ENCODE peak calls at places on chromosomes 11 and 22, in seven cellular contexts. Z is H7, E is GM23248, T is OCI-LY7, C is lung, U is lower lobe of right lung, W is PC-3. X is an unnamed sample. For H3K36me3, the result is how much of the 10 kb centered on the place peaks cover.

GRCh38 chr22:33381531-33382406 is 323.6 kb upstream of the SYN3 start:
- DNase-seq in Z (no peak), C (no peak), W (no peak), T (no peak), U (no peak), E (no peak), X (no peak)

GRCh38 chr22:42857845-42858481 is 890 bp upstream of the ARFGAP3 start:
- DNase-seq in E (no peak), U (no peak), C (no peak), T (no peak), Z (no peak), W (peak), X (no peak)

GRCh38 chr11:57513911-57514537 is 1.5 kb downstream of the SLC43A1 start:
- DNase-seq in C (peak), U (peak), T (peak), Z (peak), W (peak), E (peak), X (peak)

GRCh38 chr11:60964801-60965200 is 6.7 kb upstream of the CD6 start:
- DNase-seq in E (no peak), Z (no peak), C (no peak), U (no peak), T (no peak), W (no peak), X (no peak)

GRCh38 chr11:34145073-34145472 is 39.6 kb downstream of the NAT10 start:
- DNase-seq in T (no peak), U (no peak), E (no peak), Z (no peak), W (no peak), C (no peak), X (no peak)

GRCh38 chr11:73241300-73241699 is 23.2 kb downstream of the P2RY2 start:
- DNase-seq in Z (no peak), W (no peak), C (no peak), E (no peak), U (no peak), T (no peak), X (no peak)

GRCh38 chr11:132056689-132057088 is 686.3 kb downstream of the NTM start:
- DNase-seq in E (peak), T (no peak), U (no peak), C (no peak), Z (no peak), W (no peak), X (no peak)

GRCh38 chr11:10488121-10488580 is 33.1 kb downstream of the AMPD3 start:
- DNase-seq in Z (peak), T (peak), E (no peak), W (peak), U (no peak), C (no peak), X (peak)

GRCh38 chr11:79413258-79413657 is 27.6 kb downstream of the TENM4 start:
- DNase-seq in C (peak), T (no peak), U (no peak), E (peak), W (no peak), Z (peak), X (peak)

GRCh38 chr11:17652556-17652955 is 66.8 kb upstream of the MYOD1 start:
- DNase-seq in C (no peak), W (no peak), T (no peak), E (no peak), Z (peak), U (no peak), X (no peak)

GRCh38 chr11:77151804-77152513 is 23.9 kb downstream of the MYO7A start:
- DNase-seq in C (no peak), T (no peak), U (peak), E (no peak), W (no peak), Z (no peak), X (no peak)

GRCh38 chr11:93936416-93936815 is 84.7 kb upstream of the HEPHL1 start:
- DNase-seq in E (no peak), C (no peak), U (no peak), W (peak), T (no peak), Z (no peak), X (no peak)

GRCh38 chr11:69823641-69824285 is 4.5 kb upstream of the FGF3 start:
- DNase-seq in E (no peak), W (no peak), T (no peak), Z (peak), U (no peak), C (no peak), X (no peak)

GRCh38 chr11:2222479-2222878 is 47.9 kb downstream of the ASCL2 start:
- DNase-seq in W (no peak), T (no peak), C (no peak), E (no peak), Z (no peak), U (no peak), X (no peak)

GRCh38 chr22:42299586-42300285 is 29.3 kb upstream of the TCF20 start:
- DNase-seq in U (no peak), C (no peak), T (peak), Z (peak), E (no peak), W (no peak), X (peak)

GRCh38 chr11:75802913-75803820 is 11.8 kb upstream of the UVRAG start:
- DNase-seq in U (peak), W (peak), E (peak), T (peak), Z (peak), C (peak), X (peak)

GRCh38 chr22:50169181-50169759 is 1.3 kb upstream of the PANX2 start:
- DNase-seq in T (no peak), W (no peak), C (no peak), U (no peak), E (peak), Z (peak), X (no peak)

GRCh38 chr11:59429924-59430516 is 3.8 kb upstream of the OR5A2 start:
- DNase-seq in W (peak), E (peak), U (no peak), Z (peak), T (peak), C (peak), X (peak)

GRCh38 chr11:46733234-46733633 is 14.2 kb downstream of the F2 start:
- DNase-seq in T (no peak), Z (no peak), U (no peak), E (no peak), C (no peak), W (no peak), X (no peak)

GRCh38 chr22:48004038-48004437 is 1241.6 kb downstream of the TBC1D22A start:
- DNase-seq in Z (no peak), W (no peak), T (no peak), E (no peak), U (no peak), C (no peak), X (peak)

GRCh38 chr11:95335989-95336388 is 105.0 kb upstream of the SESN3 start:
- DNase-seq in U (no peak), Z (peak), W (no peak), T (no peak), C (no peak), E (no peak), X (peak)

GRCh38 chr11:37858398-37858797 is 1260.4 kb upstream of the RAG2 start:
- DNase-seq in E (no peak), C (no peak), W (peak), U (no peak), Z (no peak), T (no peak), X (no peak)

GRCh38 chr11:18720086-18720810 is 5.7 kb downstream of the IGSF22 start:
- DNase-seq in Z (no peak), W (no peak), T (no peak), E (peak), U (no peak), C (no peak), X (no peak)

GRCh38 chr11:110524227-110524626 is 94.5 kb downstream of the FDX1 start:
- DNase-seq in Z (no peak), E (peak), U (no peak), W (peak), C (no peak), T (no peak), X (no peak)

GRCh38 chr11:111978028-111978771 is 41.1 kb downstream of the DIXDC1 start:
- DNase-seq in T (no peak), C (no peak), U (no peak), E (peak), Z (peak), W (peak), X (peak)

GRCh38 chr11:35709386-35709785 is 46.8 kb downstream of the TRIM44 start:
- DNase-seq in T (no peak), U (no peak), Z (no peak), W (no peak), E (no peak), C (no peak), X (no peak)

GRCh38 chr11:79425463-79425862 is 15.4 kb downstream of the TENM4 start:
- DNase-seq in W (no peak), T (no peak), E (no peak), C (no peak), U (no peak), Z (no peak), X (no peak)

GRCh38 chr11:79055866-79056632 is 384.8 kb downstream of the TENM4 start:
- DNase-seq in C (no peak), T (no peak), E (peak), Z (no peak), W (no peak), U (no peak), X (no peak)

GRCh38 chr11:8934735-8935478 is 2.2 kb upstream of the C11orf16 start:
- DNase-seq in C (no peak), T (no peak), U (no peak), E (peak), Z (no peak), W (peak), X (peak)

GRCh38 chr11:109522116-109522755 is 100.2 kb downstream of the C11orf87 start:
- DNase-seq in E (no peak), T (no peak), U (no peak), C (no peak), Z (no peak), W (no peak), X (no peak)

GRCh38 chr11:63813035-63813562 is at the start of gene SPINDOC:
- DNase-seq in Z (peak), E (peak), U (peak), T (peak), W (peak), C (peak), X (peak)

GRCh38 chr11:9982127-9982795 is 311.8 kb downstream of the SBF2 start:
- DNase-seq in E (peak), W (peak), T (no peak), C (no peak), Z (no peak), U (no peak), X (no peak)

DNA sequence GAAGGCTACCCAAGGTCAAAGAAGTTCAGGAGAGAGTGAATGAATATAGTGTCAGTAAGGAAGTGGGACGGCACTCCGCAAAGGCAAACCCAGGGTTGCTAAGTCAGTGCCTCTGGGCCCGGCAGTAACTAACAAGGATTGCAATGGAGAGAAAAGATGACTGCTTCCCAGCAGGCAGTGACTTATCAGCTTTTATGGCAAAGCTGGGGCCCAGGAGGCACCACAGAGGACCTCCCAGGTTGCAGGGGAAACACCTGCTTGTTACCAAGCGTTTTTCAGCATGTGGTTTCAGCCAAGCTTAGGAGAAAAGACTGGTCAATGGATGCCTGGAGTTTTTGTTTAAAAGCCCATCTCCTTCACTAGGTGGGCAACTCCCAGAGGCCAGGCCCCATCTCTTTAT is 11.3 kb downstream of the CACNG2 start:
- DNase-seq in W (no peak), U (no peak), C (no peak), E (no peak), Z (peak), T (no peak), X (no peak)
- H3K36me3 ChIP-seq in W (under half), U (under half), C (under half), E (under half), Z (under half), T (under half), X (under half)

GRCh38 chr11:133906746-133907145 is 50.0 kb downstream of the IGSF9B start:
- DNase-seq in W (no peak), E (no peak), C (no peak), T (no peak), Z (no peak), U (peak), X (no peak)
- H3K36me3 ChIP-seq in W (under half), E (under half), C (under half), T (under half), Z (under half), U (under half), X (under half)

DNA sequence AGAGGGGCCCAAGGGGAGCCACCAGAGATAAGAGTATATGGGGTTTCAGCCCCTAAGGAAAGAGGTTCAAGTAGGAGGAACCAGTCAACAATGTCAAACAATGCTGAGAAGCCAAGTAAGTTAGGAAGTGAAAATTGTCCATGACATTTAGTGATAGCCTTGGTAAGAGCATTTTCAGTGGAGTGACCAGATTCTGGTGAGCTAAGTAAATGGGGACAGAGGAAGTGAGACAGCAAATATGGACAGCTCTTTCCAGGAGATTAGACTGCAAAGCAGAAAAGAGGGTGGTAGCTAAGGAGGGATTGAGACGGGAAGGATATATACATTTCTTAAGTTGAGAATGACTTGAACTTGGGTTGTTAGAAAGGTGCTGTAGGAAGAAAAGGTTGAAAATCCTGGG is 22.9 kb downstream of the POLD3 start:
- DNase-seq in W (no peak), Z (no peak), T (no peak), C (no peak), U (no peak), E (no peak), X (no peak)
- H3K36me3 ChIP-seq in W (under half), Z (under half), T (half or more), C (under half), U (half or more), E (under half), X (under half)

GRCh38 chr22:25962711-25963110 is 206.6 kb upstream of the SEZ6L start:
- DNase-seq in C (no peak), T (no peak), U (no peak), W (no peak), E (no peak), Z (no peak), X (no peak)
- H3K36me3 ChIP-seq in C (under half), T (under half), U (under half), W (under half), E (under half), Z (under half), X (under half)

GRCh38 chr11:128469220-128469619 is 118.1 kb downstream of the ETS1 start:
- DNase-seq in Z (no peak), E (no peak), W (no peak), U (no peak), C (no peak), T (peak), X (no peak)
- H3K36me3 ChIP-seq in Z (under half), E (half or more), W (half or more), U (half or more), C (under half), T (half or more), X (under half)

GRCh38 chr11:12757416-12757815 is 83.2 kb downstream of the TEAD1 start:
- DNase-seq in T (no peak), U (no peak), C (no peak), Z (no peak), W (no peak), E (peak), X (no peak)
- H3K36me3 ChIP-seq in T (under half), U (under half), C (under half), Z (under half), W (under half), E (under half), X (under half)

GRCh38 chr22:20930004-20930403 is 12.8 kb downstream of the CRKL start:
- DNase-seq in C (no peak), U (no peak), T (no peak), E (no peak), Z (no peak), W (no peak), X (no peak)
- H3K36me3 ChIP-seq in C (under half), U (under half), T (half or more), E (under half), Z (under half), W (under half), X (under half)

GRCh38 chr22:20987375-20987774 is 5.3 kb downstream of the LZTR1 start:
- DNase-seq in Z (no peak), C (no peak), W (no peak), T (no peak), U (no peak), E (no peak), X (no peak)
- H3K36me3 ChIP-seq in Z (under half), C (under half), W (under half), T (under half), U (half or more), E (under half), X (under half)